ENCODE peak calls at places on chromosomes 5 and 9, in seven cellular contexts. P is GM23248; O is RKO; M is fibroblast of lung; L is RPMI7951; X is activated T-cell treated with anti-CD3 and anti-CD28 coated beads, Interleukin-2, amount 50 U/mL, for 1 hour; D is NCI-H2171 treated with DMSO at 0.1 percent for 48 hours. I is an unnamed sample.
A peak's percentile ranks its signal among the peaks of the same experiment; 100 is the strongest.

GRCh38 chr9:85521331-85522197 is 220.2 kb downstream of the AGTPBP1 start:
- DNase-seq in M (no peak), L (no peak), O (no peak), X (no peak), D (no peak), P (peak; percentile 63), I (peak; percentile 17)

GRCh38 chr9:115202960-115203751 is 85.2 kb upstream of the TNC start:
- DNase-seq in O (no peak), M (peak; percentile 69), P (peak; percentile 94), X (no peak), L (peak; percentile 99), D (no peak), I (no peak)

GRCh38 chr9:21591221-21592062 is 109.3 kb upstream of the IFNE start:
- DNase-seq in X (peak; percentile 19), O (peak; percentile 100), M (peak; percentile 95), P (peak; percentile 99), D (no peak), L (peak; percentile 95), I (no peak)

GRCh38 chr5:141903261-141903660 is 20.4 kb upstream of the DELE1 start:
- DNase-seq in O (no peak), D (no peak), L (no peak), M (no peak), X (no peak), P (no peak), I (no peak)

GRCh38 chr9:99352786-99353185 is 130.7 kb downstream of the SEC61B start:
- DNase-seq in O (no peak), D (no peak), L (peak; percentile 76), X (no peak), P (peak; percentile 58), M (peak; percentile 90), I (no peak)

GRCh38 chr5:1550287-1551076 is 26.7 kb upstream of the LPCAT1 start:
- DNase-seq in X (no peak), O (no peak), L (no peak), D (no peak), P (no peak), M (no peak), I (no peak)

GRCh38 chr9:137302176-137303030 is at the start of gene NRARP:
- DNase-seq in P (peak; percentile 83), L (peak; percentile 53), M (peak; percentile 63), O (peak; percentile 92), X (peak; percentile 96), D (peak; percentile 88), I (peak; percentile 54)

GRCh38 chr5:1780621-1780945 is 19.1 kb downstream of the MRPL36 start:
- DNase-seq in L (no peak), M (peak; percentile 11), D (no peak), O (no peak), X (no peak), P (no peak), I (no peak)

GRCh38 chr5:139105621-139106071 is 92.5 kb downstream of the SIL1 start:
- DNase-seq in M (no peak), D (peak; percentile 95), X (no peak), P (peak; percentile 48), L (no peak), O (no peak), I (peak; percentile 16)

GRCh38 chr9:38620483-38621433 is at the start of gene ANKRD18A:
- DNase-seq in L (peak; percentile 38), P (peak; percentile 80), M (peak; percentile 58), X (peak; percentile 75), D (peak; percentile 93), O (peak; percentile 91), I (peak; percentile 78)

GRCh38 chr5:14580037-14581034 is 1.3 kb upstream of the OTULINL start:
- DNase-seq in L (peak; percentile 82), X (no peak), P (peak; percentile 53), O (no peak), D (peak; percentile 28), M (peak; percentile 10), I (no peak)

GRCh38 chr9:97954550-97954989 is 16.6 kb upstream of the HEMGN start:
- DNase-seq in P (peak; percentile 38), X (peak; percentile 51), D (peak; percentile 54), O (peak; percentile 71), L (peak; percentile 31), M (peak; percentile 9), I (no peak)

GRCh38 chr9:136141716-136142415 is 23.2 kb upstream of the TMEM250 start:
- DNase-seq in O (no peak), M (no peak), P (no peak), D (no peak), X (no peak), L (no peak), I (no peak)

GRCh38 chr5:64831996-64832395 is 63.3 kb downstream of the CWC27 start:
- DNase-seq in M (no peak), L (no peak), X (no peak), D (no peak), P (peak; percentile 14), O (no peak), I (no peak)

GRCh38 chr9:3528466-3528865 is 2.7 kb upstream of the RFX3 start:
- DNase-seq in O (peak; percentile 81), P (no peak), L (peak; percentile 68), D (no peak), M (no peak), X (peak; percentile 41), I (no peak)

GRCh38 chr5:18961234-18961633 is 1026.8 kb downstream of the CDH18 start:
- DNase-seq in P (no peak), O (no peak), X (no peak), M (no peak), L (no peak), D (no peak), I (no peak)

GRCh38 chr5:141725909-141726308 is 43.9 kb upstream of the ARAP3 start:
- DNase-seq in O (no peak), M (peak; percentile 5), L (peak; percentile 81), D (no peak), X (no peak), P (peak; percentile 40), I (no peak)

GRCh38 chr9:22160235-22160634 is 151.1 kb upstream of the CDKN2B start:
- DNase-seq in X (no peak), O (no peak), L (peak; percentile 57), D (no peak), M (no peak), P (peak; percentile 29), I (no peak)

GRCh38 chr9:124010665-124011321 is 775 bp upstream of the LHX2 start:
- DNase-seq in D (peak; percentile 63), L (peak; percentile 11), M (no peak), O (no peak), P (peak; percentile 67), X (no peak), I (no peak)

I was measured in C1 segment of cervical spinal cord.